ENCODE peak calls at places on chromosomes 7 and 10, in ten cellular contexts. C is AG04450; V is stomach; M is ascending aorta; G is AG09309; T is neural progenitor cell; N is adrenal gland; Q is AG10803; K is CD8-positive, alpha-beta T cell; W is PC-3. E is an unnamed sample.
A peak's percentile ranks its signal among the peaks of the same experiment; 100 is the strongest.

GRCh38 chr7:116598278-116598677 is 73.4 kb downstream of the CAV1 start:
- DNase-seq in N (no peak), T (peak; percentile 11), W (peak; percentile 35), C (no peak), M (no peak), K (no peak), V (no peak), Q (no peak), G (no peak), E (no peak)

GRCh38 chr7:125644113-125644512 is 714.5 kb upstream of the POT1 start:
- DNase-seq in Q (no peak), N (no peak), T (no peak), G (no peak), K (no peak), W (no peak), M (no peak), V (no peak), C (no peak), E (no peak)

GRCh38 chr7:93176961-93177580 is 28.9 kb upstream of the SAMD9L start:
- DNase-seq in T (no peak), G (no peak), N (no peak), Q (no peak), C (no peak), K (no peak), V (no peak), M (no peak), W (no peak), E (no peak)

GRCh38 chr7:143397710-143398530 is 10.7 kb downstream of the EPHA1 start:
- DNase-seq in V (no peak), M (no peak), T (no peak), Q (no peak), W (no peak), C (no peak), G (no peak), N (no peak), K (no peak), E (no peak)

GRCh38 chr7:151807876-151808275 is 69.0 kb downstream of the PRKAG2 start:
- DNase-seq in K (no peak), V (no peak), M (no peak), G (no peak), W (no peak), T (no peak), N (no peak), Q (no peak), C (no peak), E (no peak)

GRCh38 chr7:5591547-5591899 is 167.9 kb upstream of the TNRC18 start:
- DNase-seq in N (peak; percentile 76), M (no peak), C (peak; percentile 60), W (peak; percentile 69), Q (peak; percentile 90), V (peak; percentile 47), G (peak; percentile 43), T (peak; percentile 71), K (no peak), E (peak; percentile 82)

GRCh38 chr10:58266826-58267712 is 625 bp downstream of the IPMK start:
- DNase-seq in T (peak; percentile 69), G (no peak), Q (peak; percentile 74), M (peak; percentile 17), V (peak; percentile 42), K (peak; percentile 35), W (peak; percentile 60), C (no peak), N (peak; percentile 50), E (peak; percentile 68)

GRCh38 chr7:46213154-46213537 is 292.1 kb upstream of the IGFBP3 start:
- DNase-seq in T (no peak), G (no peak), W (no peak), V (no peak), K (no peak), N (no peak), M (no peak), C (no peak), Q (no peak), E (no peak)

GRCh38 chr10:14261341-14261740 is 69.4 kb downstream of the FRMD4A start:
- DNase-seq in W (no peak), G (no peak), T (no peak), N (no peak), Q (no peak), C (no peak), K (no peak), V (no peak), M (no peak), E (no peak)

GRCh38 chr7:132321387-132321786 is 254.9 kb downstream of the PLXNA4 start:
- DNase-seq in N (no peak), C (no peak), W (no peak), G (no peak), M (no peak), T (peak; percentile 8), K (no peak), Q (peak; percentile 31), V (no peak), E (no peak)

GRCh38 chr10:32982911-32983310 is 24.9 kb upstream of the ITGB1 start:
- DNase-seq in G (no peak), K (no peak), W (peak; percentile 47), M (no peak), N (no peak), C (no peak), V (no peak), T (no peak), Q (peak; percentile 51), E (no peak)
- H3K4me3 ChIP-seq in G (no peak overlapping the region), K (no peak overlapping the region), W (peak overlapping the region; percentile 41), M (no peak overlapping the region), N (no peak overlapping the region), C (no peak overlapping the region), V (no peak overlapping the region), T (no peak overlapping the region), Q (no peak overlapping the region), E (no peak overlapping the region)

GRCh38 chr7:28408105-28408973 is 4.0 kb upstream of the CREB5 start:
- DNase-seq in T (peak; percentile 47), G (no peak), C (no peak), N (peak; percentile 37), V (no peak), Q (no peak), W (no peak), K (no peak), M (no peak), E (no peak)
- H3K4me3 ChIP-seq in T (peak overlapping the region; percentile 67), G (no peak overlapping the region), C (no peak overlapping the region), N (no peak overlapping the region), V (peak overlapping the region; percentile 65), Q (no peak overlapping the region), W (no peak overlapping the region), K (peak overlapping the region; percentile 18), M (peak overlapping the region; percentile 59), E (no peak overlapping the region)

GRCh38 chr10:79243211-79244067 is 103.8 kb upstream of the PPIF start:
- DNase-seq in Q (no peak), C (no peak), W (no peak), T (peak; percentile 91), N (no peak), V (peak; percentile 46), G (no peak), M (no peak), K (peak; percentile 50), E (no peak)

GRCh38 chr10:79244841-79245504 is 102.3 kb upstream of the PPIF start:
- DNase-seq in C (no peak), Q (peak; percentile 30), G (no peak), M (no peak), K (peak; percentile 21), N (no peak), W (no peak), V (no peak), T (no peak), E (no peak)

GRCh38 chr10:79245539-79246208 is 101.6 kb upstream of the PPIF start:
- DNase-seq in V (no peak), M (no peak), K (no peak), G (no peak), T (no peak), N (no peak), C (no peak), W (no peak), Q (peak; percentile 37), E (no peak)

GRCh38 chr10:79242620-79243152 is 104.6 kb upstream of the PPIF start:
- DNase-seq in G (peak; percentile 46), V (peak; percentile 46), W (peak; percentile 99), K (peak; percentile 46), C (peak; percentile 63), M (no peak), N (peak; percentile 78), Q (peak; percentile 75), T (peak; percentile 88), E (peak; percentile 69)

GRCh38 chr10:79244068-79244442 is 103.2 kb upstream of the PPIF start:
- DNase-seq in G (no peak), C (no peak), Q (no peak), V (no peak), N (no peak), W (no peak), K (no peak), T (no peak), M (no peak), E (no peak)
- H3K4me3 ChIP-seq in G (no peak overlapping the region), C (no peak overlapping the region), Q (no peak overlapping the region), V (peak overlapping the region; percentile 54), N (no peak overlapping the region), W (no peak overlapping the region), K (peak overlapping the region; percentile 28), T (peak overlapping the region; percentile 82), M (peak overlapping the region; percentile 82), E (peak overlapping the region; percentile 17)

GRCh38 chr10:80894339-80894791 is 356.7 kb downstream of the SH2D4B start:
- DNase-seq in C (no peak), G (no peak), Q (no peak), K (no peak), V (no peak), W (no peak), M (no peak), T (no peak), N (no peak), E (no peak)

GRCh38 chr10:80893256-80893655 is 355.6 kb downstream of the SH2D4B start:
- DNase-seq in N (no peak), W (no peak), K (no peak), M (no peak), V (no peak), Q (no peak), G (no peak), C (no peak), T (no peak), E (no peak)

GRCh38 chr10:80896959-80897358 is 359.3 kb downstream of the SH2D4B start:
- DNase-seq in Q (no peak), C (no peak), W (no peak), M (no peak), K (no peak), G (no peak), T (no peak), V (no peak), N (no peak), E (no peak)

GRCh38 chr10:80896076-80896475 is 358.4 kb downstream of the SH2D4B start:
- DNase-seq in Q (no peak), C (no peak), W (no peak), T (no peak), V (no peak), G (no peak), M (no peak), N (no peak), K (no peak), E (no peak)

GRCh38 chr10:80894797-80895467 is 357.2 kb downstream of the SH2D4B start:
- DNase-seq in V (no peak), T (no peak), M (no peak), N (no peak), C (no peak), Q (no peak), W (no peak), G (no peak), K (no peak), E (no peak)
- H3K4me3 ChIP-seq in V (no peak overlapping the region), T (no peak overlapping the region), M (no peak overlapping the region), N (no peak overlapping the region), C (no peak overlapping the region), Q (no peak overlapping the region), W (no peak overlapping the region), G (no peak overlapping the region), K (no peak overlapping the region), E (no peak overlapping the region)